ENCODE peak calls at places on chromosomes 12 and 14, in five cellular contexts. I is GM23248, K is HCT116, R is PC-3, D is neural progenitor cell. V is an unnamed sample.

GRCh38 chr12:49872781-49873181 is 29.9 kb upstream of the BCDIN3D start:
- DNase-seq in K (no peak), I (peak), R (no peak), D (no peak), V (no peak)

GRCh38 chr14:87869619-87870583 is 123.1 kb downstream of the GALC start:
- DNase-seq in D (no peak), K (no peak), I (peak), R (peak), V (no peak)

GRCh38 chr14:22981090-22982012 is 1.0 kb downstream of the AJUBA start:
- DNase-seq in K (no peak), I (peak), R (peak), D (peak), V (no peak)

GRCh38 chr12:98408681-98409080 is 106.7 kb upstream of the TMPO start:
- DNase-seq in I (no peak), R (no peak), K (no peak), D (no peak), V (no peak)

GRCh38 chr12:123071401-123072304 is 79.2 kb downstream of the PITPNM2 start:
- DNase-seq in R (no peak), K (no peak), D (peak), I (no peak), V (no peak)

GRCh38 chr14:64566651-64567122 is 16.9 kb downstream of the PPP1R36 start:
- DNase-seq in K (no peak), D (no peak), I (peak), R (no peak), V (no peak)

GRCh38 chr14:106228541-106229158 is 702.3 kb downstream of the TMEM121 start:
- DNase-seq in K (no peak), I (no peak), R (no peak), D (no peak), V (no peak)

GRCh38 chr14:73237219-73237785 is at the start of gene PAPLN:
- DNase-seq in K (peak), D (peak), R (peak), I (peak), V (no peak)

GRCh38 chr12:31962076-31962475 is 2.9 kb downstream of the RESF1 start:
- DNase-seq in R (no peak), D (no peak), I (no peak), K (no peak), V (no peak)

GRCh38 chr14:67071506-67071905 is 117.7 kb upstream of the GARIN2 start:
- DNase-seq in K (no peak), I (no peak), R (no peak), D (no peak), V (no peak)

GRCh38 chr12:227923-228845 is 14.2 kb upstream of the SLC6A12 start:
- DNase-seq in R (no peak), I (no peak), K (no peak), D (no peak), V (no peak)

GRCh38 chr12:82412246-82412645 is 53.9 kb downstream of the METTL25 start:
- DNase-seq in D (no peak), K (no peak), I (no peak), R (peak), V (no peak)

GRCh38 chr14:39265032-39265431 is 31.3 kb downstream of the MIA2 start:
- DNase-seq in I (peak), D (no peak), K (peak), R (peak), V (no peak)

GRCh38 chr14:67856806-67857205 is 37.2 kb downstream of the RAD51B start:
- DNase-seq in R (peak), K (no peak), I (no peak), D (no peak), V (no peak)

GRCh38 chr14:67962215-67962644 is 142.7 kb downstream of the RAD51B start:
- DNase-seq in K (no peak), I (no peak), R (no peak), D (no peak), V (no peak)

GRCh38 chr12:85179680-85180300 is 100.2 kb upstream of the ALX1 start:
- DNase-seq in D (no peak), I (peak), R (peak), K (no peak), V (no peak)

GRCh38 chr12:109808876-109809646 is 24.1 kb downstream of the TRPV4 start:
- DNase-seq in K (no peak), R (no peak), D (no peak), I (no peak), V (no peak)

GRCh38 chr14:59332727-59333126 is 132.5 kb downstream of the GPR135 start:
- DNase-seq in I (peak), K (no peak), R (peak), D (no peak), V (no peak)

GRCh38 chr12:113641426-113641825 is 169.8 kb upstream of the LHX5 start:
- DNase-seq in D (no peak), K (no peak), I (no peak), R (no peak), V (no peak)

GRCh38 chr14:83164016-83164415 is 1630.4 kb upstream of the SEL1L start:
- DNase-seq in D (no peak), R (peak), K (no peak), I (peak), V (no peak)

GRCh38 chr12:10140001-10140400 is 10.0 kb upstream of the CLEC7A start:
- DNase-seq in D (peak), I (peak), R (peak), K (peak), V (peak)

DNA sequence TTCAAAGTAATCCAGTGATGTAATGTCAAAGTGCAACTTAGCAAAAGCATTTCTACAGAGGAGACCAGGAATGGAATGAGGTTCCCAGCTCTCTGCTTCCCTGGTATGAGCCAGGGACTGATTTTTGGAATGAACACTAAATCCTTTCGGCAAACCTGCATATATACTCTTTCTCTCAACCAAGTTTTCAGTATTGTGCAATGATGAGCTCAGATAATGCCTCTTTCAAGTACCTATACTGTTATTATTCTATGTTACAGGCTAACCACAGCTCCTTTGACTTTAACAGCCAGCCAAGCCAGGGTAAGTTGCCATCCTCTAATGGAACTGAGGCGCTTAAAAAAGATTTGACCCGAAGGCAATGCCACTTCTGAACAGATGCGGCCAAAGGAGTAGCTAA is 104.9 kb upstream of the FSCB start:
- DNase-seq in R (no peak), K (no peak), I (no peak), D (no peak), V (no peak)
- H3K9ac ChIP-seq in R (no peak), K (no peak), I (no peak), D (no peak), V (no peak)

GRCh38 chr12:57276935-57277563 is 26.1 kb upstream of the STAC3 start:
- DNase-seq in R (peak), K (peak), I (peak), D (peak), V (peak)
- TF ChIP-seq EZH2phosphoT487 in R (no peak), K (no peak), I (no peak), D (no peak), V (no peak)

DNA sequence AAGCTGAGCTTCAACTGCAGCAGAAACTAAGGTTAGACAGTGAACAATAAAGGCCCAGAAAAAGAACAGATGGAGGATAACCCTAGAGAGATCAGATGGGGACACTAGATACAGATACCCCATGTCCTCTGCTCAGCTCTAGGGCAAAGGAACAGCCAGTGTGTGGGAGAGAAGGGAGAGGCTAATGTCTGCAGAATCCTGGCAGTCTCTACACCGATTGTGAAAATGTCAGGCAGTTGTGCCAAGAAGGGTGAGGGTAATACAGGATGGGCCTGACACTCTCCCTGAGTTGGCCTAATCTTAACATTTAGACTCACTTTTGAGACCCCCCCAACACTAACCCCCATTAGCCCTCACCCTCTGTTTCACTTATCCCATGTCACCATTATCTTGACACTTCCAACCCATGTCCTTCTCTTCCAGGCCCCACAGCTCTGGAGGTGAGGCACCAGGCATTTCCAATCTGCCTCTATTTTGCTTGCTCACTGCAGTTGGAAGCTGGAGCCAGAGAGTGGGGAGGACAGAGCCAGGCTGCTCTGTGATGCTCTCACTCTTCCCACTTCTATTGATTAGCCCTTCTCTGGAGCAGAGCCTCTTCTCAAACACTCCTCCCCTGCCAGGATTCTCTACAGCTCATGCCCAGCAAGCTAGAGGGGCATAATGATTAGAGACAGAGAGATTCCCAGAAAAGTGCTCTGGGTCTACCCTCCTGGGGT is 3.0 kb upstream of the BLOC1S1 start:
- DNase-seq in R (no peak), D (no peak), K (no peak), I (peak), V (no peak)
- H3K9ac ChIP-seq in R (no peak), D (no peak), K (no peak), I (peak), V (no peak)

GRCh38 chr12:116592116-116592637 is 33.0 kb downstream of the MAP1LC3B2 start:
- DNase-seq in D (no peak), I (peak), R (no peak), K (no peak), V (no peak)
- TF ChIP-seq EZH2phosphoT487 in D (no peak), I (no peak), R (no peak), K (no peak), V (no peak)

GRCh38 chr14:100839573-100840175 is 13.8 kb downstream of the MEG3 start:
- DNase-seq in D (peak), I (no peak), K (no peak), R (no peak), V (no peak)
- H3K9ac ChIP-seq in D (peak), I (no peak), K (no peak), R (no peak), V (no peak)

GRCh38 chr12:90809941-90810340 is 145.0 kb downstream of the CCER1 start:
- DNase-seq in K (no peak), I (no peak), D (no peak), R (peak), V (no peak)

GRCh38 chr12:90802727-90803126 is 152.2 kb downstream of the CCER1 start:
- DNase-seq in D (no peak), I (no peak), R (no peak), K (no peak), V (no peak)

DNA sequence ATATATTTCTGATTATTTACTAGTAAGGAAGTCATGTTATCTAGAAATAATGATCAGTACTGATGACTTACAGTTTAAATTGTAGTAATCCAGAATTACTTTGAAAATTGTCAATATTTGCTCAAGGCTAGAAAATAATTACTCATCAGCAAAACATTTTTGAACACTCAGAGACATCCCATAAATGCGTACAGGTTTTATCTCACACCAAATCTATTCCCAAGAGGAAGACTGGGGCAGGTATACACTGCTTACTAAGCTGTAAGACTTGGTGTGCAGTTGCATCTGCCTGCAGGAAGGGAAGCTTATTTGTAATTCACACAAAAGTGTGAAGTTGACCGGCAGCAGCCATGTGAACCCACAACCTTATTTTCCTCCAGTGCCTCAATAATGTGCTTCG is 146.4 kb downstream of the CCER1 start:
- DNase-seq in R (peak), K (no peak), D (no peak), I (no peak), V (no peak)
- TF ChIP-seq EZH2phosphoT487 in R (no peak), K (no peak), D (no peak), I (no peak), V (no peak)

DNA sequence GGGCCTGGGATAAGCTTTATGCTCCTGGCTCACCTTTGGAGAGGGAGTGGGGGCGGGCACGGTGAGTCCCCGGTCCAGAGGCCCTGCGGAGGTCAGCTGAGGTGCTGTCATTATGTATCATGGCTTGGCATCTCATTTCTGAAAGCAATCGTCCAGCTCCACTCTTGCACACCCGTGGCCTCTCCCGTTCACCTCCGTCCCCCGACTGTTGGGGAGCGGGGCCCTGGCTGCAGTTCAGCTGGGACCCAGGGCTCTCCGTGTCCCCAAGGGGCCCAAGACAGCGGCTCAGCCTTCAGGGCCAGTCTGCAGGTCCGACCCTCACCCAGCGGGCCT is 10.6 kb downstream of the BMP4 start:
- DNase-seq in I (no peak), D (peak), K (no peak), R (no peak), V (no peak)
- H3K9ac ChIP-seq in I (no peak), D (no peak), K (no peak), R (no peak), V (no peak)

DNA sequence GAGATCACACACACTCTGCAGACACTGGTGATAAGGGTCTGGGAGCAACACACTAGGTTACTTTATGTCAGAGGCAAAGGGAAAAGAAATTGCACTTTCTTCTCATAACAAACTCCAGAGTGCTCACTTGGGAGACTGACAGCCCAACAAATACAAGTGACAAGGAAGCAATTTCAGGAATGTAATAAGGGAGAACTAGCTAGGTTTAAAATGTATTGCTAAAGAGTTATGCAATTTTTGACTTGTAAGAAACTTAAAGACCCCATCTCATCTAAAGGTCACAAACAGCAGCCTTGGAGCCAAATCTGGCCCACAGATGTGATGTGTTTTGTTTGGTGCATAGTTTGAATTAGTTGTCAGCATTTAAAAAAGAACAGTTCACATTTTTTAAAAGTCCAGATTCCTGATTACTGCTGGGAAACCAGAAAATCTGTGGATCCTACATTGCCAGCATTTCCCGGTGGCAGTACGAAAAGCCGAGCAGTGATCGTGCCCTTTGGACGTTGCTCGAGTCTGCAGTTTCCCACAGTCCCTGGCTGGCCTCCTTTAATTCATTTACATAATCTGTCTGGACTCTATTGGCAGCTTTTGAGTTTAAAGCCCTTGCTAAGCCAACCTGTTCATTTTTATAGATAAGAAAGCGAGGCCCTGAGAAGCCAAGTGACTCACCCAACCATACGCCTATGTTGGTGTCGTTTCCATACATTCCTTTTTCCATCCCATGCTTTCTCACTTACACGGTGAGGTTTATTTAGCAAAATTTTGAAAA is 42.0 kb upstream of the ETV6 start:
- DNase-seq in I (peak), R (no peak), K (no peak), D (peak), V (no peak)
- TF ChIP-seq EZH2phosphoT487 in I (no peak), R (no peak), K (no peak), D (no peak), V (no peak)